ENCODE peak calls at places on chromosomes 7 and 10, in ten cellular contexts. Y is suprapubic skin, Q is IMR-90, O is body of pancreas, X is esophagus squamous epithelium, S is HCT116, R is transverse colon, W is uterus, L is stomach, H is ovary. P is an unnamed sample.

GRCh38 chr10:58319599-58319998 is 15.2 kb upstream of the UBE2D1 start:
- DNase-seq in Y (no peak), Q (no peak), O (no peak), X (no peak), S (no peak), R (no peak), W (no peak), L (no peak), H (no peak), P (no peak)

GRCh38 chr7:141840708-141841107 is 577 bp downstream of the PRSS37 start:
- DNase-seq in Y (no peak), Q (no peak), O (no peak), X (no peak), S (no peak), R (no peak), W (no peak), L (no peak), H (no peak), P (no peak)

GRCh38 chr7:118590107-118590506 is 365.6 kb downstream of the ANKRD7 start:
- DNase-seq in Y (no peak), Q (no peak), O (no peak), X (no peak), S (peak; percentile 3), R (no peak), W (no peak), L (no peak), H (no peak), P (no peak)

GRCh38 chr7:142859829-142860228 is 5.0 kb downstream of the EPHB6 start:
- DNase-seq in Y (no peak), Q (peak; percentile 2), O (no peak), X (no peak), S (no peak), R (no peak), W (peak; percentile 54), L (no peak), H (peak; percentile 54), P (no peak)

GRCh38 chr10:98254234-98254858 is 13.6 kb downstream of the LOXL4 start:
- DNase-seq in Y (no peak), Q (no peak), O (no peak), X (no peak), S (no peak), R (no peak), W (no peak), L (no peak), H (no peak), P (no peak)

GRCh38 chr7:2886900-2887299 is 42.8 kb upstream of the GNA12 start:
- DNase-seq in Y (no peak), Q (peak; percentile 82), O (peak; percentile 68), X (peak; percentile 22), S (peak; percentile 73), R (peak; percentile 45), W (no peak), L (peak; percentile 44), H (peak; percentile 47), P (peak; percentile 93)

GRCh38 chr7:2953588-2954407 is 89.9 kb downstream of the CARD11 start:
- DNase-seq in Y (no peak), Q (no peak), O (no peak), X (no peak), S (no peak), R (no peak), W (no peak), L (no peak), H (no peak), P (no peak)

GRCh38 chr7:18315241-18315640 is 180.3 kb upstream of the HDAC9 start:
- DNase-seq in Y (no peak), Q (no peak), O (no peak), X (no peak), S (no peak), R (no peak), W (no peak), L (no peak), H (no peak), P (no peak)

GRCh38 chr7:123494193-123494796 is 40.1 kb downstream of the IQUB start:
- DNase-seq in Y (no peak), Q (peak; percentile 27), O (peak; percentile 35), X (no peak), S (peak; percentile 21), R (peak; percentile 13), W (no peak), L (no peak), H (no peak), P (no peak)

GRCh38 chr7:107233981-107234380 is 65.2 kb downstream of the HBP1 start:
- DNase-seq in Y (no peak), Q (no peak), O (no peak), X (no peak), S (no peak), R (no peak), W (no peak), L (no peak), H (no peak), P (no peak)

GRCh38 chr7:139777304-139777890 is 401 bp downstream of the HIPK2 start:
- DNase-seq in Y (no peak), Q (no peak), O (peak; percentile 58), X (no peak), S (no peak), R (peak; percentile 48), W (peak; percentile 48), L (peak; percentile 53), H (peak; percentile 27), P (no peak)

GRCh38 chr7:130877236-130877635 is 143.2 kb upstream of the KLF14 start:
- DNase-seq in Y (no peak), Q (peak; percentile 9), O (no peak), X (no peak), S (no peak), R (no peak), W (no peak), L (no peak), H (no peak), P (no peak)

GRCh38 chr7:130874071-130874915 is 140.3 kb upstream of the KLF14 start:
- DNase-seq in Y (no peak), Q (peak; percentile 13), O (no peak), X (no peak), S (no peak), R (no peak), W (no peak), L (no peak), H (no peak), P (no peak)

GRCh38 chr7:130877676-130878305 is 143.8 kb upstream of the KLF14 start:
- DNase-seq in Y (no peak), Q (peak; percentile 17), O (no peak), X (no peak), S (no peak), R (no peak), W (no peak), L (no peak), H (no peak), P (no peak)

GRCh38 chr7:130875265-130875741 is 141.3 kb upstream of the KLF14 start:
- DNase-seq in Y (no peak), Q (peak; percentile 44), O (peak; percentile 75), X (no peak), S (no peak), R (peak; percentile 67), W (no peak), L (peak; percentile 71), H (peak; percentile 44), P (no peak)

GRCh38 chr7:130875901-130876300 is 141.9 kb upstream of the KLF14 start:
- DNase-seq in Y (no peak), Q (peak; percentile 8), O (no peak), X (no peak), S (no peak), R (no peak), W (no peak), L (no peak), H (no peak), P (no peak)
- TF ChIP-seq POLR2A in Y (no peak), Q (no peak), O (no peak), X (no peak), S (no peak), R (no peak), W (no peak), L (no peak), H (no peak), P (no peak)

GRCh38 chr10:80412521-80412920 is 4.2 kb downstream of the PRXL2A start:
- DNase-seq in Y (no peak), Q (no peak), O (no peak), X (no peak), S (no peak), R (no peak), W (no peak), L (no peak), H (no peak), P (no peak)
- TF ChIP-seq POLR2A in Y (no peak), Q (no peak), O (no peak), X (no peak), S (no peak), R (no peak), W (no peak), L (no peak), H (no peak), P (no peak)

GRCh38 chr10:79189853-79190435 is 121.2 kb downstream of the ZMIZ1 start:
- DNase-seq in Y (no peak), Q (peak; percentile 19), O (no peak), X (no peak), S (no peak), R (no peak), W (no peak), L (no peak), H (no peak), P (peak; percentile 87)

GRCh38 chr10:79187545-79187940 is 118.8 kb downstream of the ZMIZ1 start:
- DNase-seq in Y (no peak), Q (no peak), O (no peak), X (no peak), S (no peak), R (no peak), W (no peak), L (no peak), H (no peak), P (no peak)

GRCh38 chr10:79186742-79187544 is 118.2 kb downstream of the ZMIZ1 start:
- DNase-seq in Y (no peak), Q (no peak), O (no peak), X (no peak), S (no peak), R (no peak), W (no peak), L (no peak), H (no peak), P (no peak)

GRCh38 chr10:79185796-79186374 is 117.1 kb downstream of the ZMIZ1 start:
- DNase-seq in Y (no peak), Q (no peak), O (peak; percentile 58), X (no peak), S (no peak), R (no peak), W (no peak), L (no peak), H (no peak), P (no peak)

GRCh38 chr10:79188154-79188763 is 119.5 kb downstream of the ZMIZ1 start:
- DNase-seq in Y (no peak), Q (no peak), O (no peak), X (no peak), S (no peak), R (peak; percentile 41), W (no peak), L (no peak), H (no peak), P (no peak)
- TF ChIP-seq POLR2A in Y (no peak), Q (no peak), O (no peak), X (no peak), S (no peak), R (no peak), W (no peak), L (no peak), H (no peak), P (no peak)

DNA sequence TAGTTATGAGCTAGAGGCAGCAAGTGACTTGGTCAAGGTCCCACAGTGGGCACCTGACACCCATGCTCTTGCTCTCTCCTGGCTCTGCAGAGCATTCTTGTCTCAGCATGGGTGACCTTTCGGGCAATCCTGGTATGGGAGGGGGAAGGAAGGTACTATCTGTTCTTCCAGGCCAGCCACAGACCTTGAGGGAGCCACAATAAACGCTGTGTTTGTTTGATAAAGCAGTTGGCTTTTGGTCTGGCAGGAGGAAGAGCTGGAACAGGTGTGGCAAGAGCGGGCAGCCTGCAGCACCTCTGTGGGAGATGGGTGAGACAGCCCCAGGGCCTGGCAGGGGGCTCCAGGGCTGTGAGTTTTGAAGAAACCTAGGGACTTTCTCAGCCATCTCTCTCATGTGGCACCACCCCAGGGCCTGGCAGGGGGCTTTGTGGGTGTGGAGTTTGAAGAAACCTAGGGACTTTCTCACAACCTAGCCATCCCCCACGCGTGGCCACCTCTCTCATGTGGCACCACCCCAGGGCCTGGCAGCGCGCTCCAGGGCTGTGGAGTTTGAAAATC is 11.4 kb downstream of the CLDN3 start:
- DNase-seq in Y (no peak), Q (no peak), O (peak; percentile 87), X (no peak), S (no peak), R (peak; percentile 84), W (no peak), L (no peak), H (no peak), P (no peak)
- TF ChIP-seq POLR2A in Y (no peak), Q (no peak), O (peak; percentile 67), X (no peak), S (no peak), R (peak; percentile 85), W (no peak), L (no peak), H (no peak), P (no peak)